ENCODE peak calls at places on chromosomes 4 and X, in seven cellular contexts. V is pancreas; L is kidney epithelial cell; B is lower lobe of right lung; F is esophagus squamous epithelium; U is GM06990; E is CD4-positive, CD25-positive, alpha-beta regulatory T cell. J is an unnamed sample. For H3K27me3, the result is how much of the 10 kb centered on the place peaks cover.

GRCh38 chr4:86554641-86555040 is 39.5 kb upstream of the PTPN13 start:
- DNase-seq in U (no peak), L (no peak), E (no peak), F (no peak), B (no peak), V (no peak), J (no peak)

GRCh38 chr4:88674989-88675388 is 22.6 kb downstream of the NAP1L5 start:
- DNase-seq in E (no peak), B (no peak), L (no peak), V (no peak), U (no peak), F (no peak), J (no peak)

GRCh38 chr4:26342328-26343040 is 21.7 kb downstream of the RBPJ start:
- DNase-seq in B (no peak), F (no peak), L (peak), U (no peak), E (no peak), V (no peak), J (no peak)

GRCh38 chr4:163515198-163515597 is 20.7 kb downstream of the TMA16 start:
- DNase-seq in E (no peak), U (no peak), F (no peak), B (no peak), L (no peak), V (no peak), J (no peak)

GRCh38 chr4:8202108-8202507 is 3.0 kb downstream of the SH3TC1 start:
- DNase-seq in F (no peak), L (no peak), E (no peak), B (no peak), V (no peak), U (no peak), J (no peak)

GRCh38 chr4:147428583-147428982 is 52.3 kb upstream of the EDNRA start:
- DNase-seq in E (no peak), F (no peak), V (no peak), L (no peak), B (no peak), U (no peak), J (no peak)

GRCh38 chrX:56726609-56727008 is 2.4 kb upstream of the NBDY start:
- DNase-seq in B (no peak), U (no peak), V (peak), F (no peak), L (no peak), E (peak), J (no peak)

GRCh38 chr4:184267673-184268573 is 50.2 kb upstream of the ENPP6 start:
- DNase-seq in B (peak), L (peak), U (peak), E (peak), V (no peak), F (peak), J (no peak)

GRCh38 chrX:78098108-78098507 is 5.9 kb upstream of the PGK1 start:
- DNase-seq in E (no peak), L (no peak), U (no peak), F (no peak), V (no peak), B (no peak), J (no peak)

GRCh38 chr4:41360911-41361830 is 104.4 kb downstream of the UCHL1 start:
- DNase-seq in F (no peak), V (peak), E (no peak), U (peak), L (no peak), B (peak), J (peak)

GRCh38 chr4:3877868-3878267 is 111.7 kb downstream of the ADRA2C start:
- DNase-seq in E (no peak), L (no peak), F (no peak), U (no peak), V (no peak), B (no peak), J (no peak)

GRCh38 chr4:3874525-3875110 is 108.4 kb downstream of the ADRA2C start:
- DNase-seq in F (no peak), B (peak), V (no peak), E (no peak), L (no peak), U (no peak), J (no peak)

GRCh38 chr4:3873446-3874415 is 107.5 kb downstream of the ADRA2C start:
- DNase-seq in B (no peak), L (no peak), V (no peak), F (no peak), U (no peak), E (no peak), J (peak)

GRCh38 chr4:3877236-3877635 is 111.1 kb downstream of the ADRA2C start:
- DNase-seq in U (no peak), V (no peak), B (no peak), E (no peak), L (no peak), F (no peak), J (no peak)

GRCh38 chr4:3875466-3875865 is 109.3 kb downstream of the ADRA2C start:
- DNase-seq in U (no peak), L (no peak), E (no peak), B (no peak), V (no peak), F (no peak), J (peak)
- H3K27me3 ChIP-seq in U (under half), L (half or more), E (under half), B (half or more), V (under half), F (under half), J (under half)

DNA sequence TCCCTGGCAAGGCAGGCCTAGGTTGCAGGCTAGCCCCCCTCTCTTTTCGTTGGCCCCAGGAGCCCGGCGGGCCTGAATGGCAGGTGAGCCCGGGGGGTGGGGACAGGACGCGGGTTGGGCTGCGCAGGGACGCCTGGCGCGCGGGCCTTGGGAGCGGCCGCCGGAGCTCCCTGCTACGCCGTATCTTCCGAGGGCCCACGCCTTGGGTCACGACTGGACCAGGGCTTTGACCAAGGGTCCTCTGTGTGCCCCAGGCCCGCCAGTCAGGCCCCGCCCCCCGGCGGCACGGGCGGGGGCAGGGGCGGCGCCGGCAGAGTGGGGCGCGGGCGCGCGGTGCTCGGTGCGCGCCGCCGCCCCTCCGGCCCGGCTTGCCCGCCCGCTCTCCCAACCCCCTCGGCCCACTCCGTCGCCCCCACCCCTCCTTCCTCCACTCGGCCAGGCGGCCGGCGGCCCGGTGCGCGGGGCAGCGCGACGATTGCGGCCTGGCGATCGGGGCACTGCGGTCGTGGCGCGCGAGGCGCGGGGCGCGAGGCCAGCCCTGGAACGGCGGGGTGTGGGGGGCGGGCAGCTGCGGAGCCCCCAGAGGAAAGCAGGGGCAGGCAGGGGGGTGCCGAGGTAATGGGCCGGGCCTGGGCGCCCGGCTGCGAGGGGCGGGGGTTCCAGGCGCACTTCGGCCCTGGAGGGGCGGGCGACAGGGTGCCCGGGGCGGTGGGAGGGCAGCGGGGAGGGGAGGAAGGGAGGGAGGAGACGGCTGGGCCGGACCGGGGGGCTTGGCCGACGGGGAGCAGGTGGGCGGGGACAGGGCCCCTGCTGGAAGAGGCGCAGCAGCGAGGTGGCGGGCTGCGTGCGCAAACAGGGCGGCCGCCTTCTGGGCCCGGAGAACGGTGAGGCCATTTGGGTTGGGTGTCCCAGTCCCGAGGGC is at the start of gene PRRG3:
- DNase-seq in E (no peak), V (no peak), U (no peak), L (no peak), B (no peak), F (no peak), J (peak)
- H3K27me3 ChIP-seq in E (under half), V (under half), U (under half), L (under half), B (under half), F (under half), J (under half)

GRCh38 chr4:52846502-52846901 is 15.6 kb upstream of the RASL11B start:
- DNase-seq in V (no peak), U (no peak), E (no peak), F (no peak), B (no peak), L (no peak), J (no peak)
- H3K27me3 ChIP-seq in V (under half), U (under half), E (under half), F (under half), B (under half), L (under half), J (under half)

GRCh38 chr4:173520921-173521473 is 9.0 kb downstream of the HAND2 start:
- DNase-seq in E (no peak), F (no peak), V (no peak), U (no peak), B (no peak), L (no peak), J (peak)

GRCh38 chr4:173517781-173518371 is 12.2 kb downstream of the HAND2 start:
- DNase-seq in F (no peak), B (no peak), V (no peak), U (no peak), L (no peak), E (no peak), J (peak)

GRCh38 chr4:173519130-173520101 is 10.6 kb downstream of the HAND2 start:
- DNase-seq in U (no peak), F (no peak), B (no peak), E (no peak), V (no peak), L (no peak), J (peak)

GRCh38 chr4:173516621-173517612 is 13.1 kb downstream of the HAND2 start:
- DNase-seq in E (no peak), L (no peak), U (no peak), B (no peak), V (no peak), F (no peak), J (peak)

DNA sequence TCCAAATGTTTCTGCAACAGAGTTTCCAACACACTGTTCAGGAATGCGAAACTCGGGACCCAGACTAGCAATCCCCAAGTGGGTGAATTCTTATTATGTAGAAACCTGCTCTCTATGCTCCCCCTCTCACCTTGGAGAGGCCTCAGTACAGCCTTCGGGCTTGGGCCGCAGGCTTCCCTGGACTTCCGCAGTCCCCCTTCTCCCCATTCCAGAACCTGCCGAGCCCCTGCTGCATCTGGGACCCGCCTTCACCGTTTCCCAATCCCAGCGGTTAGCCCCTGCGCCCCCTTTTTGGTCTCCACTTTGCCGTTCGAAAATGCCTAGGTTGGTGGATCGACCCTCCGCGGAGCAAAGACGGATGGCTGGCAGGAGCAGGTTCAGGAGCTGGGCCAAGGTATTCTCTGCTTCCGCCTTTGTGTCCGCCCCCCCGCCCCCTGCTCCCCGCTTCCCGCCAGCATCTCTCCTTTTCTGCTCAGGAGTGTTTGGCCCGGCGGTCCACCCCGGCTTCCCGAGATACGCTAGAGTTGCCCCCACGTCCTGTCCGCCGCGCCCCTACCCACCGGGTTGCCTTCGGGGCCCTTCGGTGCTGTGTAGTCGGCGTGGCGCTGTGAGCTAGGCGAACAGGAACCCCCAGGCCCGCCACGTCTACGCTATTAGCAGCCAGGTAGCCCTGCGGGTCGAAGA is 11.5 kb downstream of the HAND2 start:
- DNase-seq in B (no peak), L (no peak), U (no peak), F (no peak), V (no peak), E (no peak), J (peak)
- H3K27me3 ChIP-seq in B (half or more), L (half or more), U (under half), F (under half), V (under half), E (half or more), J (half or more)

DNA sequence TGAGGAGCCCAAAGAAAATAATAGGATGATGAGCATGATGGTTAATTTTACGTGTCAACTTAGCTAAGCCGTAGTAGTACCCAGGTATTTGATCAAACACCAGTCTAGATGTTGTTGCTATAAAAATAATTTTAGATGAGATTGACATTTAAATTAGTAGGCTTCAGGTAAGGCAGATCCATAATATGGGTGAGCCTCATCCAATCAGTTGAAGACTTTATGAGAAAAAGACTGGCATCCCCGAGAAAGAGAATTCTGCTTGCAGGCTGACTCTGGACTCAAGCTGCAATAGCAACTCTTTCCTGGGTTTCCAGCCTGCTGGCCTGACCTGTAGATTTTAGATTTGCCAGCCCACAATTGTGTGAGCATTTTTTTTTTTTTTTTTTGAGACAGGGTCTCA is 192.8 kb upstream of the LNX1 start:
- DNase-seq in F (no peak), L (no peak), B (no peak), U (no peak), E (no peak), V (no peak), J (no peak)
- H3K27me3 ChIP-seq in F (under half), L (under half), B (under half), U (under half), E (under half), V (under half), J (under half)

GRCh38 chrX:106100442-106100841 is 61.9 kb upstream of the SERPINA7 start:
- DNase-seq in F (no peak), V (no peak), U (no peak), B (no peak), L (no peak), E (no peak), J (no peak)
- H3K27me3 ChIP-seq in F (under half), V (under half), U (under half), B (under half), L (under half), E (under half), J (under half)

J was measured in H7.